ENCODE peak calls at places on chromosomes 4 and X, in four cellular contexts. N is GM12878, G is SK-N-SH, P is K562. U is an unnamed sample.

GRCh38 chrX:39242187-39242586 is 440.9 kb downstream of the MID1IP1 start:
- DNase-seq in N (no peak), G (peak), P (peak), U (peak)

GRCh38 chrX:112368371-112368770 is 285.8 kb upstream of the TRPC5 start:
- DNase-seq in N (no peak), G (peak), P (peak), U (peak)

GRCh38 chr4:81136161-81136910 is 78.7 kb downstream of the PRKG2 start:
- DNase-seq in N (no peak), G (no peak), P (no peak), U (no peak)

GRCh38 chr4:112509243-112510190 is 6.5 kb downstream of the NEUROG2 start:
- DNase-seq in N (no peak), G (peak), P (no peak), U (peak)

GRCh38 chr4:26015133-26015651 is 101.2 kb downstream of the SMIM20 start:
- DNase-seq in N (no peak), G (no peak), P (no peak), U (no peak)

GRCh38 chr4:20433101-20433705 is 181.5 kb downstream of the SLIT2 start:
- DNase-seq in N (no peak), G (no peak), P (no peak), U (no peak)

GRCh38 chr4:98745372-98745771 is 87.0 kb upstream of the TSPAN5 start:
- DNase-seq in N (no peak), G (peak), P (no peak), U (peak)

GRCh38 chrX:45980726-45981125 is 564.5 kb downstream of the ZNF674 start:
- DNase-seq in N (no peak), G (no peak), P (no peak), U (no peak)

GRCh38 chr4:106245176-106245575 is 70.8 kb downstream of the TBCK start:
- DNase-seq in N (no peak), G (no peak), P (no peak), U (no peak)

GRCh38 chrX:129360175-129360574 is 163.1 kb downstream of the SMARCA1 start:
- DNase-seq in N (peak), G (peak), P (peak), U (peak)

GRCh38 chr4:180973894-180974293 is 1269.3 kb upstream of the TENM3 start:
- DNase-seq in N (no peak), G (no peak), P (no peak), U (no peak)

GRCh38 chrX:76279007-76279406 is 106.1 kb downstream of the PBDC1 start:
- DNase-seq in N (peak), G (peak), P (peak), U (peak)

GRCh38 chr4:16860506-16860905 is 37.9 kb downstream of the LDB2 start:
- DNase-seq in N (no peak), G (no peak), P (no peak), U (no peak)

GRCh38 chr4:16457944-16458343 is 231.7 kb upstream of the TAPT1 start:
- DNase-seq in N (no peak), G (no peak), P (no peak), U (no peak)

GRCh38 chr4:6090936-6091335 is 72.7 kb upstream of the C4orf50 start:
- DNase-seq in N (no peak), G (no peak), P (no peak), U (no peak)

GRCh38 chrX:46573896-46574336 is 351 bp downstream of the CHST7 start:
- DNase-seq in N (no peak), G (peak), P (no peak), U (peak)

GRCh38 chr4:100162027-100162685 is 28.1 kb downstream of the DDIT4L start:
- DNase-seq in N (peak), G (no peak), P (no peak), U (no peak)

GRCh38 chrX:12497832-12498591 is 293.2 kb upstream of the PRPS2 start:
- DNase-seq in N (no peak), G (peak), P (peak), U (peak)

GRCh38 chr4:95432466-95432865 is 116.3 kb downstream of the UNC5C start:
- DNase-seq in N (no peak), G (no peak), P (no peak), U (no peak)

GRCh38 chr4:80197601-80198444 is 520 bp downstream of the PRDM8 start:
- DNase-seq in N (no peak), G (peak), P (no peak), U (peak)

GRCh38 chrX:31128849-31129248 is 57.0 kb upstream of the FTHL17 start:
- DNase-seq in N (no peak), G (no peak), P (no peak), U (no peak)

GRCh38 chrX:110944793-110945466 is 149.3 kb upstream of the CHRDL1 start:
- DNase-seq in N (no peak), G (peak), P (no peak), U (peak)

GRCh38 chr4:52728877-52729276 is 22.3 kb downstream of the ERVMER34-1 start:
- DNase-seq in N (no peak), G (no peak), P (no peak), U (no peak)

GRCh38 chr4:82667761-82668505 is 106.1 kb upstream of the TMEM150C start:
- DNase-seq in N (no peak), G (no peak), P (no peak), U (no peak)

GRCh38 chrX:16578218-16578617 is 71.7 kb upstream of the S100G start:
- DNase-seq in N (no peak), G (no peak), P (no peak), U (no peak)

GRCh38 chrX:57573754-57574153 is 18.1 kb upstream of the ZXDB start:
- DNase-seq in N (no peak), G (no peak), P (no peak), U (no peak)

DNA sequence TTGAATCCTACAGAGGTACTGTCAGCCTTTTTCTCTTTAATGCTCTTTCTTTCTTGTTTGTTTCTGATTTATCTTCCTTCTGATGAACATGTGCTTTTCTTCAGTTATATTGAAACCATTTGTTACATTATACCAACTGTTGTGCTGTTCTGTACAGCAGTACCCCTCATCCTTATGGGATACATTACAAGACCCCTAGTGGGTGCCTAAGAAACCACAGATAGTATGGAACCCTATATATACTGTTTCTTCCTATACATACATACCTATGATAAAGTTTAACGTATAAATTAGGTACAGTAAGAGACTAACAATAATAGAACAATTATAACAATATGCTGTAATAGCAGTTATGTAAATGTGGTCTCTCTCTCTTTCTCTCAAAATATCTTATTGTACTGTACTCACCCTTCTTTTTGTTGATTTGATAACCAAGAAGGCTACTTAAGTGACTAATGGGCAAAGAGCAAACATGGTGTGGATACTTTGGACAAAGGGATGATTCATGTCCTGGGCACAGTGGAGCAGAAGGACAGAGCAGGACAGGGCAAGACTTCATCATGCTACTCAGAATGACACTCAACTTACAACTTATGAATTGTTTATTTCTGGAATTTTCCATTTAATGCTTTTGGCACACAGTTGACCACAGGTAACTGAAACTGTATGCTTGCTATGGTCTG is 10.7 kb upstream of the YIPF7 start:
- DNase-seq in N (no peak), G (no peak), P (no peak), U (no peak)
- TF ChIP-seq USF1 in N (no peak), G (no peak), P (no peak), U (no peak)

GRCh38 chrX:926991-927390 is 285.5 kb downstream of the CRLF2 start:
- DNase-seq in N (no peak), G (no peak), P (no peak), U (no peak)
- TF ChIP-seq USF1 in N (no peak), G (no peak), P (no peak), U (no peak)

GRCh38 chrX:34299451-34299967 is 167.4 kb upstream of the FAM47A start:
- DNase-seq in N (no peak), G (no peak), P (no peak), U (no peak)

GRCh38 chrX:34300871-34301270 is 168.8 kb upstream of the FAM47A start:
- DNase-seq in N (no peak), G (peak), P (peak), U (peak)
- TF ChIP-seq USF1 in N (no peak), G (no peak), P (no peak), U (no peak)

GRCh38 chr4:156972370-156972980 is 876 bp upstream of the PDGFC start:
- DNase-seq in N (no peak), G (no peak), P (no peak), U (no peak)

GRCh38 chr4:156970501-156971167 is 965 bp downstream of the PDGFC start:
- DNase-seq in N (no peak), G (peak), P (no peak), U (peak)

GRCh38 chr4:156971168-156971601 is 414 bp downstream of the PDGFC start:
- DNase-seq in N (no peak), G (peak), P (no peak), U (peak)

GRCh38 chr4:156974264-156974663 is 2.7 kb upstream of the PDGFC start:
- DNase-seq in N (no peak), G (no peak), P (no peak), U (no peak)

GRCh38 chr4:156971623-156972369 is at the start of gene PDGFC:
- DNase-seq in N (no peak), G (peak), P (peak), U (peak)
- TF ChIP-seq USF1 in N (no peak), G (no peak), P (no peak), U (no peak)

GRCh38 chr4:1045595-1046201 is 34.3 kb downstream of the FGFRL1 start:
- DNase-seq in N (no peak), G (no peak), P (no peak), U (no peak)
- TF ChIP-seq USF1 in N (no peak), G (no peak), P (no peak), U (no peak)

GRCh38 chr4:43456383-43456782 is 563.9 kb downstream of the GRXCR1 start:
- DNase-seq in N (no peak), G (no peak), P (no peak), U (no peak)
- TF ChIP-seq USF1 in N (no peak), G (no peak), P (no peak), U (no peak)

GRCh38 chrX:72245461-72246089 is 6.7 kb upstream of the ERCC6L start:
- DNase-seq in N (no peak), G (peak), P (peak), U (peak)
- TF ChIP-seq USF1 in N (no peak), G (no peak), P (no peak), U (no peak)

GRCh38 chr4:140242357-140243284 is 88.6 kb upstream of the MAML3 start:
- DNase-seq in N (no peak), G (no peak), P (no peak), U (no peak)
- TF ChIP-seq USF1 in N (no peak), G (no peak), P (no peak), U (no peak)

GRCh38 chr4:174357321-174357720 is 73.6 kb downstream of the CEP44 start:
- DNase-seq in N (no peak), G (no peak), P (no peak), U (no peak)

GRCh38 chr4:174362340-174362739 is 78.6 kb downstream of the CEP44 start:
- DNase-seq in N (no peak), G (no peak), P (no peak), U (no peak)

GRCh38 chr4:174358410-174358809 is 74.7 kb downstream of the CEP44 start:
- DNase-seq in N (no peak), G (no peak), P (no peak), U (no peak)

GRCh38 chr4:174358823-174359222 is 75.1 kb downstream of the CEP44 start:
- DNase-seq in N (peak), G (no peak), P (no peak), U (no peak)
- TF ChIP-seq USF1 in N (no peak), G (no peak), P (no peak), U (no peak)